ENCODE peak calls at places on chromosomes 11 and 22, in six cellular contexts. Z is COR-L47, N is activated gamma-delta T cell treated with Interleukin-2 at 50 U/mL for 16 hours, X is C1 segment of cervical spinal cord, W is stromal cell of bone marrow, G is EL. D is an unnamed sample.

GRCh38 chr11:3840289-3840869 is 380 bp downstream of the RHOG start:
- DNase-seq in Z (peak; percentile 25), N (peak; percentile 32), X (no peak), W (no peak), G (peak; percentile 18), D (no peak)

GRCh38 chr11:64352099-64353005 is 6.6 kb upstream of the RPS6KA4 start:
- DNase-seq in Z (peak; percentile 89), N (no peak), X (peak; percentile 66), W (no peak), G (no peak), D (no peak)

GRCh38 chr11:114083256-114084252 is 24.0 kb downstream of the ZBTB16 start:
- DNase-seq in Z (no peak), N (no peak), X (no peak), W (no peak), G (no peak), D (no peak)

GRCh38 chr11:70942593-70942992 is 309.8 kb downstream of the SHANK2 start:
- DNase-seq in Z (no peak), N (no peak), X (no peak), W (no peak), G (no peak), D (no peak)

GRCh38 chr22:32565002-32565339 is 90.4 kb downstream of the FBXO7 start:
- DNase-seq in Z (no peak), N (no peak), X (no peak), W (no peak), G (no peak), D (no peak)

GRCh38 chr11:16469968-16470367 is 113.6 kb upstream of the SOX6 start:
- DNase-seq in Z (no peak), N (no peak), X (no peak), W (no peak), G (peak; percentile 3), D (no peak)

GRCh38 chr22:23485490-23485889 is 94.6 kb downstream of the IGLL1 start:
- DNase-seq in Z (no peak), N (no peak), X (no peak), W (no peak), G (no peak), D (no peak)

GRCh38 chr22:43884600-43885318 is 7.1 kb downstream of the PNPLA5 start:
- DNase-seq in Z (peak; percentile 26), N (peak; percentile 29), X (peak; percentile 10), W (peak; percentile 29), G (peak; percentile 61), D (no peak)

GRCh38 chr11:47185305-47186075 is 744 bp downstream of the PACSIN3 start:
- DNase-seq in Z (no peak), N (no peak), X (peak; percentile 59), W (no peak), G (peak; percentile 81), D (no peak)

GRCh38 chr11:8336356-8337114 is 72.9 kb upstream of the LMO1 start:
- DNase-seq in Z (no peak), N (no peak), X (no peak), W (no peak), G (no peak), D (no peak)

GRCh38 chr11:61333638-61334433 is 808 bp downstream of the TKFC start:
- DNase-seq in Z (no peak), N (no peak), X (no peak), W (no peak), G (no peak), D (no peak)

GRCh38 chr11:12592283-12592682 is 81.9 kb upstream of the TEAD1 start:
- DNase-seq in Z (no peak), N (no peak), X (no peak), W (no peak), G (no peak), D (no peak)

GRCh38 chr22:47006433-47006832 is 244.0 kb downstream of the TBC1D22A start:
- DNase-seq in Z (no peak), N (no peak), X (no peak), W (no peak), G (no peak), D (no peak)

GRCh38 chr11:65260302-65260701 is 1.5 kb upstream of the POLA2 start:
- DNase-seq in Z (no peak), N (no peak), X (no peak), W (no peak), G (no peak), D (no peak)

GRCh38 chr11:78205256-78205655 is 16.5 kb downstream of the USP35 start:
- DNase-seq in Z (no peak), N (no peak), X (no peak), W (no peak), G (no peak), D (no peak)

GRCh38 chr11:5420993-5421392 is 918 bp upstream of the OR51Q1 start:
- DNase-seq in Z (no peak), N (no peak), X (no peak), W (no peak), G (no peak), D (no peak)

GRCh38 chr22:38415561-38416321 is 39.3 kb downstream of the KCNJ4 start:
- DNase-seq in Z (peak; percentile 83), N (no peak), X (no peak), W (no peak), G (no peak), D (no peak)

GRCh38 chr11:126348806-126349582 is 6.5 kb upstream of the ST3GAL4 start:
- DNase-seq in Z (no peak), N (no peak), X (peak; percentile 65), W (no peak), G (peak; percentile 22), D (no peak)

GRCh38 chr22:46056169-46057041 is 79.4 kb upstream of the WNT7B start:
- DNase-seq in Z (no peak), N (no peak), X (no peak), W (no peak), G (peak; percentile 60), D (peak; percentile 72)

GRCh38 chr11:131688056-131688693 is 317.8 kb downstream of the NTM start:
- DNase-seq in Z (peak; percentile 52), N (no peak), X (peak; percentile 23), W (no peak), G (peak; percentile 53), D (peak; percentile 55)

GRCh38 chr11:33478111-33478573 is 221.0 kb downstream of the HIPK3 start:
- DNase-seq in Z (no peak), N (no peak), X (no peak), W (no peak), G (no peak), D (no peak)

GRCh38 chr11:3969613-3970012 is 114.1 kb downstream of the STIM1 start:
- DNase-seq in Z (no peak), N (no peak), X (no peak), W (no peak), G (no peak), D (no peak)

GRCh38 chr22:31102441-31103081 is 4.8 kb downstream of the SELENOM start:
- DNase-seq in Z (no peak), N (no peak), X (no peak), W (peak; percentile 94), G (peak; percentile 92), D (no peak)

GRCh38 chr11:17642980-17643379 is 76.4 kb upstream of the MYOD1 start:
- DNase-seq in Z (no peak), N (no peak), X (no peak), W (no peak), G (no peak), D (no peak)

GRCh38 chr11:35507688-35508087 is 17.7 kb downstream of the PAMR1 start:
- DNase-seq in Z (no peak), N (no peak), X (no peak), W (no peak), G (no peak), D (no peak)

GRCh38 chr11:65003282-65003681 is 6.5 kb upstream of the BATF2 start:
- DNase-seq in Z (no peak), N (no peak), X (no peak), W (no peak), G (no peak), D (no peak)

GRCh38 chr11:96763244-96763643 is 373.4 kb downstream of the JRKL start:
- DNase-seq in Z (no peak), N (no peak), X (no peak), W (no peak), G (no peak), D (no peak)